ENCODE peak calls at places on chromosomes 12 and 14, in six cellular contexts. B is heart right ventricle, X is A549, Q is esophagus muscularis mucosa, E is brain microvascular endothelial cell, A is thoracic aorta. N is an unnamed sample.

GRCh38 chr14:61326847-61327246 is 5.5 kb downstream of the PRKCH start:
- DNase-seq in E (peak; percentile 22), A (no peak), B (peak; percentile 76), Q (no peak), X (no peak), N (no peak)

GRCh38 chr12:75760481-75761324 is 249.3 kb upstream of the KRR1 start:
- DNase-seq in Q (no peak), A (no peak), B (no peak), X (no peak), E (no peak), N (no peak)

GRCh38 chr12:98416845-98417244 is 98.5 kb upstream of the TMPO start:
- DNase-seq in E (peak; percentile 45), Q (no peak), X (peak; percentile 40), B (no peak), A (no peak), N (no peak)

GRCh38 chr14:28901631-28902030 is 135.0 kb downstream of the FOXG1 start:
- DNase-seq in E (no peak), Q (no peak), B (no peak), X (no peak), A (no peak), N (no peak)

GRCh38 chr12:13024151-13024946 is 19.8 kb upstream of the FAM234B start:
- DNase-seq in B (no peak), X (peak; percentile 45), A (no peak), E (peak; percentile 71), Q (no peak), N (no peak)

GRCh38 chr12:56684745-56685369 is 3.2 kb downstream of the PTGES3 start:
- DNase-seq in X (no peak), B (no peak), Q (no peak), A (no peak), E (no peak), N (peak; percentile 31)

GRCh38 chr12:76259660-76260389 is 88.4 kb downstream of the BBS10 start:
- DNase-seq in A (no peak), X (no peak), E (peak; percentile 77), B (no peak), Q (no peak), N (no peak)

GRCh38 chr14:91410781-91411536 is 6.7 kb downstream of the CCDC88C start:
- DNase-seq in A (no peak), E (no peak), X (no peak), Q (no peak), B (no peak), N (peak; percentile 50)

GRCh38 chr14:77040995-77041744 is 12.7 kb upstream of the IRF2BPL start:
- DNase-seq in E (no peak), Q (no peak), X (no peak), A (no peak), B (no peak), N (no peak)

GRCh38 chr12:14514154-14514842 is 53.4 kb downstream of the PLBD1 start:
- DNase-seq in X (no peak), Q (no peak), E (peak; percentile 26), B (no peak), A (no peak), N (no peak)

GRCh38 chr12:108525681-108526080 is 10.6 kb downstream of the FICD start:
- DNase-seq in E (peak; percentile 53), B (no peak), X (no peak), A (no peak), Q (no peak), N (no peak)

GRCh38 chr12:52260351-52261210 is 13.9 kb upstream of the KRT86 start:
- DNase-seq in X (no peak), B (no peak), E (no peak), A (no peak), Q (no peak), N (no peak)

GRCh38 chr12:121939190-121939589 is 20.8 kb downstream of the CFAP251 start:
- DNase-seq in X (no peak), Q (no peak), E (no peak), B (no peak), A (no peak), N (no peak)

GRCh38 chr12:49894754-49895153 is 8.9 kb downstream of the FAIM2 start:
- DNase-seq in E (no peak), Q (no peak), X (no peak), A (no peak), B (no peak), N (no peak)

GRCh38 chr12:111361717-111362576 is 6.9 kb downstream of the PHETA1 start:
- DNase-seq in X (no peak), Q (no peak), A (no peak), E (no peak), B (peak; percentile 46), N (no peak)

GRCh38 chr14:48731260-48731659 is 854.9 kb downstream of the RPS29 start:
- DNase-seq in E (no peak), A (no peak), X (no peak), B (no peak), Q (no peak), N (no peak)

GRCh38 chr14:68210729-68211299 is 391.2 kb downstream of the RAD51B start:
- DNase-seq in A (no peak), Q (no peak), E (peak; percentile 94), X (no peak), B (no peak), N (no peak)

GRCh38 chr12:4908694-4909396 is 860 bp upstream of the KCNA1 start:
- DNase-seq in X (no peak), A (no peak), E (no peak), Q (peak; percentile 68), B (no peak), N (no peak)

GRCh38 chr12:10212623-10213131 is at the start of gene GABARAPL1:
- DNase-seq in X (peak; percentile 74), E (peak; percentile 80), A (peak; percentile 51), B (peak; percentile 88), Q (peak; percentile 97), N (peak; percentile 93)

GRCh38 chr14:61911534-61911933 is 149.3 kb downstream of the SNAPC1 start:
- DNase-seq in Q (no peak), B (no peak), X (no peak), E (no peak), A (no peak), N (no peak)

GRCh38 chr12:50060120-50060468 is 2.7 kb downstream of the ASIC1 start:
- DNase-seq in B (no peak), E (no peak), X (no peak), Q (no peak), A (no peak), N (no peak)

GRCh38 chr14:89952581-89952980 is 1.9 kb downstream of the EFCAB11 start:
- DNase-seq in A (no peak), B (no peak), Q (no peak), E (no peak), X (no peak), N (no peak)

GRCh38 chr12:22163594-22163993 is 117.6 kb downstream of the CMAS start:
- DNase-seq in A (no peak), E (no peak), Q (no peak), B (no peak), X (no peak), N (no peak)
- H3K27ac ChIP-seq in A (no peak overlapping the region), E (no peak overlapping the region), Q (no peak overlapping the region), B (no peak overlapping the region), X (no peak overlapping the region), N (no peak overlapping the region)

GRCh38 chr14:55352201-55352600 is 59.4 kb downstream of the ATG14 start:
- DNase-seq in A (no peak), X (no peak), Q (peak; percentile 37), B (no peak), E (no peak), N (no peak)
- H3K4me3 ChIP-seq in A (no peak overlapping the region), X (no peak overlapping the region), Q (no peak overlapping the region), B (no peak overlapping the region), E (no peak overlapping the region), N (no peak overlapping the region)

DNA sequence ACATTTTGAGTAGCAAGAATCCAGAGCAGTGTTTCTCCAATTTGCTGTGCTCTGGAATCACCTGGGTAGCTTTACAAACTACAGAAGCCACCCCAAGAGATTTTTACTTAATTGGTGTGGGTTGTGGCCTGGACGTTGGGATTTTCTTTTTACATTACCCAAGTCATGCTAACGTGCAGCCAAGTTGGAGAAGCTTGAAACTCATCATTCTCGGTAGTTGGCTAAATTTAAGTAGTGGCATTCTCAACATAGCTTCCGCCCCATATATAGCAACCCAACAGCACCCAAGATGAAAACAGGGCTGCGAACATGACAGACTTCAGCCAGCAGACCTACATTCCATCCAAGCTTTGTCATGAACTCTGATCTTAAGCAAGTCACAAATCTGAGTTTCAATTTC is 25.0 kb downstream of the DAD1 start:
- DNase-seq in Q (no peak), E (no peak), X (no peak), A (no peak), B (no peak), N (no peak)
- H3K27ac ChIP-seq in Q (peak overlapping the region; percentile 65), E (no peak overlapping the region), X (no peak overlapping the region), A (no peak overlapping the region), B (no peak overlapping the region), N (peak overlapping the region; percentile 42)

GRCh38 chr12:53752192-53752601 is 418 bp upstream of the CISTR start:
- DNase-seq in Q (no peak), E (no peak), B (no peak), A (no peak), X (no peak), N (no peak)
- H3K4me3 ChIP-seq in Q (peak overlapping the region; percentile 68), E (no peak overlapping the region), B (no peak overlapping the region), A (peak overlapping the region; percentile 75), X (no peak overlapping the region), N (peak overlapping the region; percentile 59)

GRCh38 chr14:105530446-105531087 is 4.2 kb downstream of the TMEM121 start:
- DNase-seq in X (no peak), B (no peak), A (no peak), Q (no peak), E (no peak), N (no peak)

GRCh38 chr14:105531088-105531957 is 4.9 kb downstream of the TMEM121 start:
- DNase-seq in B (no peak), E (no peak), A (no peak), X (no peak), Q (no peak), N (no peak)

GRCh38 chr14:105528197-105528858 is 1.9 kb downstream of the TMEM121 start:
- DNase-seq in X (peak; percentile 76), E (peak; percentile 37), Q (no peak), B (peak; percentile 85), A (no peak), N (no peak)

GRCh38 chr14:105528859-105529505 is 2.6 kb downstream of the TMEM121 start:
- DNase-seq in A (no peak), Q (no peak), B (no peak), X (no peak), E (no peak), N (no peak)

DNA sequence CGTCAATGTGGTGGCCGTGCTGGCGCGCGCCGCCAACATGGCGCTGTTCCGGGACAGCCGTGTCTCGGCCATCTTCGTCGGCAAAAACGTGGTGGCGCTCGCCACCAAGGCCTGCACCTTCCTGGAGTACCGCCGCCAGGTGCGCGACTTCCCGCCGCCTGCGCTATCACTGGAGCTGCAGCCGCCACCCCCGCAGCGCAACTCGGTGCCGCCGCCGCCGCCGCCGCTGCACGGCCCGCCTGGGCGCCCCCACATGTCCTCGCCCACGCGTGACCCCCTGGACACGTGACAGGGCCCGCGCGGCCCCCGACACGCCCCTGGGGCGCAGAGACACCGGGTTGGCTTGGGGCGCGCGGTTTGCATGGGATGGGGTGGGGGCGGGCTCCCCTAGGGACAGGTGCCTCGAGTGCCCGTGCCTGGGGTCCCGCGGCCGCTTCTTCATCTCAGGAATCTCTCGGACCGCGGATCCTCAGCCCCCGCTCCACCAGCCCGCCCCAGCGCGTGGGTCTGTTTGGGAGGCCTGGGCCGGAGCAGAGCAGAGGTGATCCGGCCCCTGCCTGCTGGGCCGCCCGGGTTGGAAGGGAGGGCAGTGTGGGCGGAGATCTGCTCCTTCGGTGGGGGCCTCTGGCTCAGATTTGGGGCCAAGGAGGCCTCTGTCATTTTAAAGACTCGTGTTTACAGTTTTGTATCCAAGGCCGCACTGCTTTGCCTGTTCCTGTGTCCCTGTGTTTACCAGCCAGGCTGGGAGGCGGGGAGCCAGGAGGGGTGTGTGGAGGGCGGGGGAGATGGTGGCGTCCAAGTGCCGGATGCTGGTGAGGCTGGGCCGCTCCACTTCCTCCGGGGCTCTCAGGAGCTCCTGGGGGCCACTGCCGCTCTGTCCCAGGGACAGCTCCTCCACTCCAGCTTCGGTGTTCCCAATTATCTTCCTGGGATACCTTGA is 3.4 kb downstream of the TMEM121 start:
- DNase-seq in X (no peak), Q (no peak), E (no peak), A (no peak), B (no peak), N (no peak)
- H3K27ac ChIP-seq in X (no peak overlapping the region), Q (no peak overlapping the region), E (no peak overlapping the region), A (no peak overlapping the region), B (no peak overlapping the region), N (no peak overlapping the region)

N was measured in ascending aorta.